ENCODE peak calls at places on chromosomes 6 and 20, in ten cellular contexts. T is endothelial cell; R is hepatocyte; W is cardiac muscle cell; M is iPS-NIHi11; C is stimulated activated CD8-positive, alpha-beta memory T cell treated with anti-CD3 and anti-CD28 coated beads, Interleukin-4, amount 100 ng/mL, for 24 hours; I is Daoy; L is HepG2; Y is cerebellum; S is sigmoid colon. D is an unnamed sample.

GRCh38 chr20:11204926-11205768 is 531.3 kb upstream of the JAG1 start:
- DNase-seq in T (peak; percentile 67), R (peak; percentile 85), W (peak; percentile 84), M (peak; percentile 59), C (no peak), I (peak; percentile 79), L (peak; percentile 71), Y (no peak), S (peak; percentile 66), D (no peak)

GRCh38 chr20:278181-278580 is 12.4 kb downstream of the C20orf96 start:
- DNase-seq in T (no peak), R (no peak), W (no peak), M (no peak), C (no peak), I (no peak), L (no peak), Y (no peak), S (no peak), D (no peak)

GRCh38 chr20:3160418-3160817 is 753 bp upstream of the FASTKD5 start:
- DNase-seq in T (no peak), R (no peak), W (no peak), M (no peak), C (no peak), I (no peak), L (no peak), Y (no peak), S (no peak), D (no peak)

GRCh38 chr6:99602519-99603420 is 3.9 kb upstream of the PRDM13 start:
- DNase-seq in T (no peak), R (no peak), W (no peak), M (no peak), C (no peak), I (no peak), L (no peak), Y (no peak), S (no peak), D (no peak)

GRCh38 chr20:57467742-57468141 is 57.2 kb downstream of the CTCFL start:
- DNase-seq in T (no peak), R (no peak), W (no peak), M (no peak), C (no peak), I (no peak), L (no peak), Y (peak; percentile 79), S (peak; percentile 76), D (no peak)

GRCh38 chr6:18302561-18303439 is 38.5 kb upstream of the DEK start:
- DNase-seq in T (no peak), R (no peak), W (no peak), M (peak; percentile 31), C (no peak), I (no peak), L (peak; percentile 48), Y (no peak), S (no peak), D (no peak)

GRCh38 chr6:30206799-30207618 is 6.2 kb downstream of the TRIM26 start:
- DNase-seq in T (no peak), R (peak; percentile 54), W (peak; percentile 37), M (peak; percentile 45), C (no peak), I (no peak), L (peak; percentile 95), Y (no peak), S (peak; percentile 65), D (no peak)

GRCh38 chr20:23340524-23340923 is 10.1 kb upstream of the NXT1 start:
- DNase-seq in T (peak; percentile 72), R (peak; percentile 82), W (peak; percentile 71), M (peak; percentile 77), C (no peak), I (peak; percentile 72), L (peak; percentile 77), Y (peak; percentile 81), S (peak; percentile 79), D (no peak)

GRCh38 chr6:139337830-139338229 is 36.6 kb downstream of the CITED2 start:
- DNase-seq in T (no peak), R (no peak), W (no peak), M (no peak), C (no peak), I (no peak), L (no peak), Y (no peak), S (peak; percentile 74), D (no peak)

GRCh38 chr6:106180208-106180607 is 94.1 kb downstream of the PRDM1 start:
- DNase-seq in T (no peak), R (no peak), W (no peak), M (no peak), C (no peak), I (no peak), L (no peak), Y (no peak), S (no peak), D (no peak)

GRCh38 chr20:60046011-60046413 is 87.8 kb downstream of the CDH26 start:
- DNase-seq in T (no peak), R (peak; percentile 30), W (no peak), M (no peak), C (no peak), I (no peak), L (no peak), Y (no peak), S (no peak), D (no peak)

GRCh38 chr20:14441201-14441600 is 103.8 kb upstream of the FLRT3 start:
- DNase-seq in T (no peak), R (no peak), W (no peak), M (no peak), C (no peak), I (no peak), L (no peak), Y (no peak), S (no peak), D (no peak)

GRCh38 chr20:37513764-37514359 is 7.2 kb upstream of the NNAT start:
- DNase-seq in T (no peak), R (no peak), W (no peak), M (no peak), C (no peak), I (no peak), L (no peak), Y (no peak), S (peak; percentile 40), D (no peak)

GRCh38 chr20:906703-907102 is 9.4 kb downstream of the ANGPT4 start:
- DNase-seq in T (no peak), R (no peak), W (no peak), M (no peak), C (no peak), I (no peak), L (no peak), Y (no peak), S (no peak), D (no peak)

GRCh38 chr20:38320221-38320620 is 16.3 kb downstream of the BPI start:
- DNase-seq in T (no peak), R (no peak), W (no peak), M (no peak), C (no peak), I (peak; percentile 28), L (no peak), Y (no peak), S (no peak), D (no peak)

GRCh38 chr6:106128981-106129761 is 43.0 kb downstream of the PRDM1 start:
- DNase-seq in T (no peak), R (peak; percentile 44), W (no peak), M (no peak), C (no peak), I (peak; percentile 74), L (no peak), Y (no peak), S (no peak), D (no peak)

GRCh38 chr20:35947907-35948306 is 6.4 kb downstream of the SCAND1 start:
- DNase-seq in T (no peak), R (no peak), W (no peak), M (no peak), C (no peak), I (no peak), L (no peak), Y (no peak), S (no peak), D (no peak)

GRCh38 chr20:1274485-1275313 is 8.6 kb downstream of the SNPH start:
- DNase-seq in T (no peak), R (peak; percentile 4), W (no peak), M (no peak), C (no peak), I (no peak), L (no peak), Y (peak; percentile 36), S (peak; percentile 26), D (peak; percentile 37)

GRCh38 chr20:2470432-2471193 is at the start of gene SNRPB:
- DNase-seq in T (peak; percentile 90), R (peak; percentile 99), W (peak; percentile 99), M (peak; percentile 99), C (peak; percentile 95), I (peak; percentile 98), L (peak; percentile 99), Y (peak; percentile 99), S (peak; percentile 99), D (peak; percentile 96)